ENCODE peak calls at places on chromosomes 11 and 22, in six cellular contexts. One of them, this sample, is unnamed.

GRCh38 chr11:9775393-9775780 is 111.5 kb downstream of the SWAP70 start:
- DNase-seq in fibroblast of the aortic adventitia: no peak
- DNase-seq in AG09319: no peak
- DNase-seq in T follicular helper cell: no peak
- DNase-seq in NCI-H774: no peak
- DNase-seq in caudate nucleus: no peak
- DNase-seq in this sample: no peak

GRCh38 chr11:7749456-7749855 is 43.2 kb upstream of the OVCH2 start:
- DNase-seq in fibroblast of the aortic adventitia: peak
- DNase-seq in AG09319: no peak
- DNase-seq in T follicular helper cell: no peak
- DNase-seq in NCI-H774: no peak
- DNase-seq in caudate nucleus: no peak
- DNase-seq in this sample: peak

GRCh38 chr11:64023731-64024710 is 11.7 kb upstream of the FLRT1 start:
- DNase-seq in fibroblast of the aortic adventitia: no peak
- DNase-seq in AG09319: no peak
- DNase-seq in T follicular helper cell: no peak
- DNase-seq in NCI-H774: no peak
- DNase-seq in caudate nucleus: no peak
- DNase-seq in this sample: no peak

GRCh38 chr11:69454018-69454417 is 27.4 kb upstream of the LINC01488 start:
- DNase-seq in fibroblast of the aortic adventitia: no peak
- DNase-seq in AG09319: no peak
- DNase-seq in T follicular helper cell: no peak
- DNase-seq in NCI-H774: no peak
- DNase-seq in caudate nucleus: no peak
- DNase-seq in this sample: no peak

GRCh38 chr11:2531987-2532703 is 87.3 kb downstream of the KCNQ1 start:
- DNase-seq in fibroblast of the aortic adventitia: no peak
- DNase-seq in AG09319: no peak
- DNase-seq in T follicular helper cell: no peak
- DNase-seq in NCI-H774: no peak
- DNase-seq in caudate nucleus: no peak
- DNase-seq in this sample: no peak

GRCh38 chr11:76587810-76588454 is 82.6 kb downstream of the LRRC32 start:
- DNase-seq in fibroblast of the aortic adventitia: no peak
- DNase-seq in AG09319: no peak
- DNase-seq in T follicular helper cell: no peak
- DNase-seq in NCI-H774: no peak
- DNase-seq in caudate nucleus: no peak
- DNase-seq in this sample: no peak

GRCh38 chr11:9838229-9838628 is 174.4 kb downstream of the SWAP70 start:
- DNase-seq in fibroblast of the aortic adventitia: peak
- DNase-seq in AG09319: no peak
- DNase-seq in T follicular helper cell: no peak
- DNase-seq in NCI-H774: no peak
- DNase-seq in caudate nucleus: no peak
- DNase-seq in this sample: peak

GRCh38 chr11:86955674-86956522 is 703 bp upstream of the FZD4 start:
- DNase-seq in fibroblast of the aortic adventitia: peak
- DNase-seq in AG09319: no peak
- DNase-seq in T follicular helper cell: no peak
- DNase-seq in NCI-H774: peak
- DNase-seq in caudate nucleus: peak
- DNase-seq in this sample: peak

GRCh38 chr11:60772666-60773065 is 12.5 kb upstream of the MS4A10 start:
- DNase-seq in fibroblast of the aortic adventitia: no peak
- DNase-seq in AG09319: no peak
- DNase-seq in T follicular helper cell: no peak
- DNase-seq in NCI-H774: no peak
- DNase-seq in caudate nucleus: no peak
- DNase-seq in this sample: no peak

GRCh38 chr22:46730568-46731245 is 7.3 kb downstream of the CERK start:
- DNase-seq in fibroblast of the aortic adventitia: no peak
- DNase-seq in AG09319: no peak
- DNase-seq in T follicular helper cell: no peak
- DNase-seq in NCI-H774: no peak
- DNase-seq in caudate nucleus: no peak
- DNase-seq in this sample: no peak

GRCh38 chr11:64096835-64097234 is 61.1 kb downstream of the FLRT1 start:
- DNase-seq in fibroblast of the aortic adventitia: no peak
- DNase-seq in AG09319: no peak
- DNase-seq in T follicular helper cell: no peak
- DNase-seq in NCI-H774: no peak
- DNase-seq in caudate nucleus: no peak
- DNase-seq in this sample: no peak

GRCh38 chr22:43835736-43836135 is 23.6 kb upstream of the EFCAB6 start:
- DNase-seq in fibroblast of the aortic adventitia: no peak
- DNase-seq in AG09319: no peak
- DNase-seq in T follicular helper cell: no peak
- DNase-seq in NCI-H774: no peak
- DNase-seq in caudate nucleus: no peak
- DNase-seq in this sample: no peak

GRCh38 chr11:19987243-19987870 is 172.9 kb downstream of the DBX1 start:
- DNase-seq in fibroblast of the aortic adventitia: peak
- DNase-seq in AG09319: no peak
- DNase-seq in T follicular helper cell: no peak
- DNase-seq in NCI-H774: no peak
- DNase-seq in caudate nucleus: no peak
- DNase-seq in this sample: no peak

GRCh38 chr11:33989461-33989860 is 62.1 kb upstream of the CAPRIN1 start:
- DNase-seq in fibroblast of the aortic adventitia: no peak
- DNase-seq in AG09319: no peak
- DNase-seq in T follicular helper cell: no peak
- DNase-seq in NCI-H774: no peak
- DNase-seq in caudate nucleus: no peak
- DNase-seq in this sample: no peak

GRCh38 chr11:1077033-1077416 is 2.4 kb downstream of the MUC2 start:
- DNase-seq in fibroblast of the aortic adventitia: no peak
- DNase-seq in AG09319: no peak
- DNase-seq in T follicular helper cell: no peak
- DNase-seq in NCI-H774: no peak
- DNase-seq in caudate nucleus: no peak
- DNase-seq in this sample: no peak

GRCh38 chr11:992577-992976 is 43.9 kb downstream of the MUC6 start:
- DNase-seq in fibroblast of the aortic adventitia: no peak
- DNase-seq in AG09319: no peak
- DNase-seq in T follicular helper cell: no peak
- DNase-seq in NCI-H774: no peak
- DNase-seq in caudate nucleus: no peak
- DNase-seq in this sample: no peak

GRCh38 chr11:130487390-130488186 is 39.1 kb downstream of the ADAMTS15 start:
- DNase-seq in fibroblast of the aortic adventitia: no peak
- DNase-seq in AG09319: no peak
- DNase-seq in T follicular helper cell: no peak
- DNase-seq in NCI-H774: no peak
- DNase-seq in caudate nucleus: no peak
- DNase-seq in this sample: no peak

GRCh38 chr22:35155403-35156025 is 89.6 kb downstream of the ISX start:
- DNase-seq in fibroblast of the aortic adventitia: no peak
- DNase-seq in AG09319: no peak
- DNase-seq in T follicular helper cell: no peak
- DNase-seq in NCI-H774: no peak
- DNase-seq in caudate nucleus: no peak
- DNase-seq in this sample: no peak

GRCh38 chr11:134656861-134657540 is 245.0 kb upstream of the B3GAT1 start:
- DNase-seq in fibroblast of the aortic adventitia: no peak
- DNase-seq in AG09319: no peak
- DNase-seq in T follicular helper cell: no peak
- DNase-seq in NCI-H774: no peak
- DNase-seq in caudate nucleus: no peak
- DNase-seq in this sample: no peak

GRCh38 chr11:27249208-27249509 is 113.9 kb downstream of the CCDC34 start:
- DNase-seq in fibroblast of the aortic adventitia: no peak
- DNase-seq in AG09319: no peak
- DNase-seq in T follicular helper cell: no peak
- DNase-seq in NCI-H774: no peak
- DNase-seq in caudate nucleus: peak
- DNase-seq in this sample: no peak

GRCh38 chr11:118845369-118845768 is 38.3 kb upstream of the CXCR5 start:
- DNase-seq in fibroblast of the aortic adventitia: peak
- DNase-seq in AG09319: no peak
- DNase-seq in T follicular helper cell: no peak
- DNase-seq in NCI-H774: no peak
- DNase-seq in caudate nucleus: no peak
- DNase-seq in this sample: peak

GRCh38 chr11:87144266-87144665 is 106.5 kb downstream of the TMEM135 start:
- DNase-seq in fibroblast of the aortic adventitia: no peak
- DNase-seq in AG09319: no peak
- DNase-seq in T follicular helper cell: no peak
- DNase-seq in NCI-H774: peak
- DNase-seq in caudate nucleus: no peak
- DNase-seq in this sample: no peak

GRCh38 chr22:27223317-27224177 is 566.2 kb downstream of the MIAT start:
- DNase-seq in fibroblast of the aortic adventitia: peak
- DNase-seq in AG09319: no peak
- DNase-seq in T follicular helper cell: no peak
- DNase-seq in NCI-H774: no peak
- DNase-seq in caudate nucleus: no peak
- DNase-seq in this sample: peak

GRCh38 chr11:2812371-2812991 is 73.1 kb downstream of the CDKN1C start:
- DNase-seq in fibroblast of the aortic adventitia: peak
- DNase-seq in AG09319: no peak
- DNase-seq in T follicular helper cell: no peak
- DNase-seq in NCI-H774: no peak
- DNase-seq in caudate nucleus: no peak
- DNase-seq in this sample: no peak

GRCh38 chr11:61868601-61869476 is 22.5 kb downstream of the FADS3 start:
- DNase-seq in fibroblast of the aortic adventitia: no peak
- DNase-seq in AG09319: no peak
- DNase-seq in T follicular helper cell: no peak
- DNase-seq in NCI-H774: no peak
- DNase-seq in caudate nucleus: no peak
- DNase-seq in this sample: no peak

GRCh38 chr22:42662114-42663021 is 13.2 kb upstream of the CYB5R3 start:
- DNase-seq in fibroblast of the aortic adventitia: peak
- DNase-seq in AG09319: no peak
- DNase-seq in T follicular helper cell: peak
- DNase-seq in NCI-H774: no peak
- DNase-seq in caudate nucleus: peak
- DNase-seq in this sample: peak

GRCh38 chr11:17564687-17565042 is 17.6 kb downstream of the OTOG start:
- DNase-seq in fibroblast of the aortic adventitia: no peak
- DNase-seq in AG09319: no peak
- DNase-seq in T follicular helper cell: no peak
- DNase-seq in NCI-H774: no peak
- DNase-seq in caudate nucleus: no peak
- DNase-seq in this sample: no peak

GRCh38 chr11:66335531-66336233 is 552 bp downstream of the RIN1 start:
- DNase-seq in fibroblast of the aortic adventitia: peak
- DNase-seq in AG09319: no peak
- DNase-seq in T follicular helper cell: no peak
- DNase-seq in NCI-H774: no peak
- DNase-seq in caudate nucleus: no peak
- DNase-seq in this sample: peak

This sample was measured in EL.